ENCODE peak calls at places on chromosomes 7 and 10, in nine cellular contexts. One of them, this sample, is unnamed. For H3K4me1, the result is how much of the 10 kb centered on the place peaks cover.

GRCh38 chr7:111927383-111928019 is 278.7 kb downstream of the DOCK4 start:
- DNase-seq in right lobe of liver: no peak
- DNase-seq in ovary: no peak
- DNase-seq in hepatocyte: no peak
- DNase-seq in gastrocnemius medialis: no peak
- DNase-seq in body of pancreas: no peak
- DNase-seq in suprapubic skin: no peak
- DNase-seq in H1: no peak
- DNase-seq in IMR-90: no peak
- DNase-seq in this sample: no peak

GRCh38 chr7:38703093-38703492 is 71.9 kb upstream of the AMPH start:
- DNase-seq in IMR-90: no peak
- DNase-seq in gastrocnemius medialis: no peak
- DNase-seq in right lobe of liver: no peak
- DNase-seq in body of pancreas: no peak
- DNase-seq in suprapubic skin: no peak
- DNase-seq in hepatocyte: no peak
- DNase-seq in ovary: no peak
- DNase-seq in H1: no peak
- DNase-seq in this sample: no peak

GRCh38 chr7:159097661-159098423 is 46.8 kb downstream of the VIPR2 start:
- DNase-seq in IMR-90: no peak
- DNase-seq in H1: no peak
- DNase-seq in suprapubic skin: peak
- DNase-seq in ovary: no peak
- DNase-seq in right lobe of liver: peak
- DNase-seq in gastrocnemius medialis: peak
- DNase-seq in hepatocyte: no peak
- DNase-seq in body of pancreas: peak
- DNase-seq in this sample: no peak

GRCh38 chr7:33075818-33076483 is 13.4 kb upstream of the NT5C3A start:
- DNase-seq in body of pancreas: no peak
- DNase-seq in suprapubic skin: no peak
- DNase-seq in gastrocnemius medialis: no peak
- DNase-seq in hepatocyte: no peak
- DNase-seq in H1: no peak
- DNase-seq in right lobe of liver: no peak
- DNase-seq in ovary: no peak
- DNase-seq in IMR-90: no peak
- DNase-seq in this sample: no peak

GRCh38 chr10:80260295-80261243 is 28.9 kb downstream of the MAT1A start:
- DNase-seq in H1: no peak
- DNase-seq in body of pancreas: no peak
- DNase-seq in IMR-90: no peak
- DNase-seq in suprapubic skin: no peak
- DNase-seq in right lobe of liver: peak
- DNase-seq in gastrocnemius medialis: no peak
- DNase-seq in hepatocyte: no peak
- DNase-seq in ovary: no peak
- DNase-seq in this sample: no peak

GRCh38 chr10:34815174-34816066 is at the start of gene PARD3:
- DNase-seq in H1: no peak
- DNase-seq in IMR-90: peak
- DNase-seq in right lobe of liver: peak
- DNase-seq in hepatocyte: peak
- DNase-seq in ovary: peak
- DNase-seq in gastrocnemius medialis: peak
- DNase-seq in body of pancreas: peak
- DNase-seq in suprapubic skin: peak
- DNase-seq in this sample: peak

GRCh38 chr7:137572071-137572784 is 228.7 kb upstream of the PTN start:
- DNase-seq in gastrocnemius medialis: no peak
- DNase-seq in H1: no peak
- DNase-seq in body of pancreas: no peak
- DNase-seq in right lobe of liver: no peak
- DNase-seq in ovary: no peak
- DNase-seq in IMR-90: no peak
- DNase-seq in hepatocyte: no peak
- DNase-seq in suprapubic skin: no peak
- DNase-seq in this sample: no peak

GRCh38 chr10:52779541-52780390 is 7.2 kb upstream of the MBL2 start:
- DNase-seq in right lobe of liver: peak
- DNase-seq in ovary: peak
- DNase-seq in H1: peak
- DNase-seq in suprapubic skin: no peak
- DNase-seq in body of pancreas: peak
- DNase-seq in gastrocnemius medialis: no peak
- DNase-seq in hepatocyte: peak
- DNase-seq in IMR-90: peak
- DNase-seq in this sample: peak

GRCh38 chr10:3293536-3294431 is 121.2 kb upstream of the PITRM1 start:
- DNase-seq in hepatocyte: no peak
- DNase-seq in gastrocnemius medialis: no peak
- DNase-seq in body of pancreas: no peak
- DNase-seq in right lobe of liver: no peak
- DNase-seq in H1: no peak
- DNase-seq in ovary: no peak
- DNase-seq in suprapubic skin: no peak
- DNase-seq in IMR-90: peak
- DNase-seq in this sample: no peak

GRCh38 chr10:127797339-127797738 is 60.4 kb downstream of the FOXI2 start:
- DNase-seq in ovary: no peak
- DNase-seq in H1: peak
- DNase-seq in suprapubic skin: peak
- DNase-seq in hepatocyte: peak
- DNase-seq in IMR-90: peak
- DNase-seq in gastrocnemius medialis: no peak
- DNase-seq in body of pancreas: no peak
- DNase-seq in right lobe of liver: no peak
- DNase-seq in this sample: no peak

DNA sequence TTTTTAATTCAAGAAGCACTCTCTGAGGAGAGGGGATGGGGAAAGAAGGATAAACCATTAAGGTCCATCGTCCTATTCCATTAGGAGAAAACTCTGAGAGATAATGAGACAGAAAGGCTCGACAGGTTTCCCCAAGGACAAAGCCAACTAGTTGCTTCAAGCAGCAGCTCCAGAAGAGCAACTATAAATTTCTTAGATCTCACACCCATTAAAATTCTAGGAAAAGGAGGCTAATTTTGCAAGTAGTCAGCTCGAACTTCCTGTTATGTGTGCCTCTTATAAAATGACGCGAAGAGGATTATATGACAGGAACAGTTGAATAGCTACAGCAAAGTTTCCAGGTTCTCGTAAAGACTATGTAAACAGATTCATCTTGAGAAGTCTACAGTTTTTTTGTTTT is 52.0 kb upstream of the ST8SIA6 start:
- DNase-seq in gastrocnemius medialis: no peak
- DNase-seq in hepatocyte: no peak
- DNase-seq in suprapubic skin: no peak
- DNase-seq in IMR-90: no peak
- DNase-seq in H1: no peak
- DNase-seq in body of pancreas: no peak
- DNase-seq in right lobe of liver: no peak
- DNase-seq in ovary: no peak
- DNase-seq in this sample: no peak
- H3K27ac ChIP-seq in gastrocnemius medialis: no peak
- H3K27ac ChIP-seq in hepatocyte: no peak
- H3K27ac ChIP-seq in suprapubic skin: no peak
- H3K27ac ChIP-seq in IMR-90: no peak
- H3K27ac ChIP-seq in H1: no peak
- H3K27ac ChIP-seq in body of pancreas: no peak
- H3K27ac ChIP-seq in right lobe of liver: no peak
- H3K27ac ChIP-seq in ovary: no peak
- H3K27ac ChIP-seq in this sample: no peak

DNA sequence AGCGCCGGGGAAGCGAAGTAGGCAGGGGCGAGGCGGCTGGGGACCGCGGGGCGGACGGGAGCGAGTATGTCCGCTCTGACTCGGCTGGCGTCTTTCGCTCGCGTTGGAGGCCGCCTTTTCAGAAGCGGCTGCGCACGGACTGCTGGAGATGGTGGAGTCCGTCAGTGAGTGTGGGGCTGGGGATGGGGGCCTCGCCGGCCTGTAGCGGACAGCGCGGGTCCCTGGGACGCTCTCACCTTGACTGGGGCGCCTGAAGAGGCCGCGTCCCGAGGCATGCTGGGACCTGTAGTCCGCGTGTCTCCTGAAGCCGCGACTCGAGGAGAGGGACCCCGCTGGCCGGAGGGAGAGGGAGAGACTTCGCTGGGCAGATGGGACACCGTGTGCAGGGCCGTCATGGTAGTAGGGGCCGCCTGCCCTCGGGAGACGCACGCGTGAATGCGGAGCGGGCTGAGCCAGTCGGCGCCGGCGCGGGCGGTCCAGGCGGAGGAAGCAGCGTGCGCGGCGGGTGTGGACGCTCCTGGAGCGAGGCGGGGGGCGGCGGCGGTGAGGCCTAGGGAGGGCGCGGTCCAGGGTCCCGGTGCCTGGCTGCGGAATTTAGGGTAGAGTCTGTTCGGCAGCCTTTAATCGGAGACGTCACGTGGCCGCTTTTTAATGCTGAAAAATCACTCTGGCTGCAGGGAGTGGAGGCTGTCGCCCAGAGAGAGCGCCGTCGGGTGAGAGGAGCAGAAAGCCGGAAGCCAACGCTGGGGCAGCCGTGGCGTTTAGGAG is at the start of gene NDUFB2:
- DNase-seq in gastrocnemius medialis: peak
- DNase-seq in IMR-90: peak
- DNase-seq in body of pancreas: peak
- DNase-seq in hepatocyte: peak
- DNase-seq in right lobe of liver: peak
- DNase-seq in suprapubic skin: peak
- DNase-seq in ovary: no peak
- DNase-seq in H1: peak
- DNase-seq in this sample: peak
- TF ChIP-seq CTCF in gastrocnemius medialis: no peak
- TF ChIP-seq CTCF in IMR-90: no peak
- TF ChIP-seq CTCF in body of pancreas: peak
- TF ChIP-seq CTCF in hepatocyte: no peak
- TF ChIP-seq CTCF in right lobe of liver: no peak
- TF ChIP-seq CTCF in suprapubic skin: no peak
- TF ChIP-seq CTCF in ovary: peak
- TF ChIP-seq CTCF in H1: no peak
- TF ChIP-seq CTCF in this sample: no peak

GRCh38 chr7:152756126-152756525 is 3.4 kb upstream of the ACTR3B start:
- DNase-seq in ovary: no peak
- DNase-seq in suprapubic skin: no peak
- DNase-seq in IMR-90: peak
- DNase-seq in body of pancreas: no peak
- DNase-seq in hepatocyte: no peak
- DNase-seq in H1: no peak
- DNase-seq in right lobe of liver: no peak
- DNase-seq in gastrocnemius medialis: no peak
- DNase-seq in this sample: no peak

GRCh38 chr7:152762056-152762455 is 2.5 kb downstream of the ACTR3B start:
- DNase-seq in suprapubic skin: no peak
- DNase-seq in body of pancreas: no peak
- DNase-seq in hepatocyte: no peak
- DNase-seq in right lobe of liver: no peak
- DNase-seq in ovary: no peak
- DNase-seq in H1: no peak
- DNase-seq in gastrocnemius medialis: no peak
- DNase-seq in IMR-90: peak
- DNase-seq in this sample: no peak

GRCh38 chr7:152759655-152760383 is at the start of gene ACTR3B:
- DNase-seq in suprapubic skin: peak
- DNase-seq in right lobe of liver: peak
- DNase-seq in IMR-90: peak
- DNase-seq in hepatocyte: peak
- DNase-seq in body of pancreas: peak
- DNase-seq in gastrocnemius medialis: peak
- DNase-seq in ovary: peak
- DNase-seq in H1: peak
- DNase-seq in this sample: peak

GRCh38 chr7:152760384-152761115 is 998 bp downstream of the ACTR3B start:
- DNase-seq in gastrocnemius medialis: no peak
- DNase-seq in H1: no peak
- DNase-seq in IMR-90: peak
- DNase-seq in hepatocyte: no peak
- DNase-seq in suprapubic skin: no peak
- DNase-seq in right lobe of liver: no peak
- DNase-seq in ovary: no peak
- DNase-seq in body of pancreas: no peak
- DNase-seq in this sample: no peak

GRCh38 chr7:152761116-152761748 is 1.7 kb downstream of the ACTR3B start:
- DNase-seq in body of pancreas: no peak
- DNase-seq in hepatocyte: no peak
- DNase-seq in suprapubic skin: no peak
- DNase-seq in IMR-90: peak
- DNase-seq in H1: no peak
- DNase-seq in ovary: no peak
- DNase-seq in right lobe of liver: no peak
- DNase-seq in gastrocnemius medialis: no peak
- DNase-seq in this sample: no peak
- H3K4me1 ChIP-seq in body of pancreas: under half
- H3K4me1 ChIP-seq in hepatocyte: under half
- H3K4me1 ChIP-seq in suprapubic skin: under half
- H3K4me1 ChIP-seq in IMR-90: under half
- H3K4me1 ChIP-seq in H1: under half
- H3K4me1 ChIP-seq in ovary: under half
- H3K4me1 ChIP-seq in right lobe of liver: under half
- H3K4me1 ChIP-seq in gastrocnemius medialis: under half
- H3K4me1 ChIP-seq in this sample: under half

GRCh38 chr7:157472311-157473050 is 135.7 kb downstream of the DNAJB6 start:
- DNase-seq in ovary: no peak
- DNase-seq in IMR-90: no peak
- DNase-seq in H1: no peak
- DNase-seq in suprapubic skin: no peak
- DNase-seq in hepatocyte: no peak
- DNase-seq in right lobe of liver: no peak
- DNase-seq in gastrocnemius medialis: no peak
- DNase-seq in body of pancreas: no peak
- DNase-seq in this sample: no peak
- H3K27ac ChIP-seq in ovary: no peak
- H3K27ac ChIP-seq in IMR-90: no peak
- H3K27ac ChIP-seq in H1: no peak
- H3K27ac ChIP-seq in suprapubic skin: no peak
- H3K27ac ChIP-seq in hepatocyte: no peak
- H3K27ac ChIP-seq in right lobe of liver: no peak
- H3K27ac ChIP-seq in gastrocnemius medialis: no peak
- H3K27ac ChIP-seq in body of pancreas: no peak
- H3K27ac ChIP-seq in this sample: no peak

DNA sequence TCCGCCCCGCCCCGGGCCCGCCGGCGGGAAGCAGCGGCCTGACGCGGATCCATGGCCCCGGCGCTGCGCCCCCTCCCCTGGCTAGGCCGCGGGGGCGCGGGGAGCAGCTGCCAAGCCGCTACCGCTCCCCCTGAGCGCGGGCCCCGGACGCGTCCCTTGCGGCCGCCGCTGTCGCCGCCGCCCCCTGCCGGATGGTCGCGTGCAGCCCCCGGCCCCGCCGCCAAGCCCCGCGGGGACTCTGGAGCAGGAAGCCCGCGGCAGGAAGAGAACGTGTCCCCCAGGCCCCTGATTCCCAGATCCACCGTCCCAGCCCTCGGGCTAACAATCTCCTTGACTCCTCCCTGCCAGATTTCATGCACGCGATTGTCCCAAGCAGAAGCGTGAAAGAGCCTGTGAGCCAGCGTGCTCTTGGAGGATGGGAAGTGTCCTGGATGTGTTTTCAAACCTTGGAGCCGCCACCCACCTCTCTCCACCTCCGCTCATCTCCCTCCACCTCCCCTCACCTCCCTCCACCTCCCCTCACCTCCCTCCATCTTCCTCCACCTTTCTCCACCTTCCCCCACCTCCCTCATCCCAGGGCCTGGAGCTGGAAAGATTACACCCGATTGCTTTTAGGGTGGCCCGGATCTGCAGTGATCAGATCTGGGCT is 419 bp upstream of the PRTFDC1 start:
- DNase-seq in H1: no peak
- DNase-seq in right lobe of liver: peak
- DNase-seq in gastrocnemius medialis: no peak
- DNase-seq in body of pancreas: peak
- DNase-seq in suprapubic skin: peak
- DNase-seq in hepatocyte: peak
- DNase-seq in IMR-90: peak
- DNase-seq in ovary: peak
- DNase-seq in this sample: peak
- TF ChIP-seq CTCF in H1: peak
- TF ChIP-seq CTCF in right lobe of liver: peak
- TF ChIP-seq CTCF in gastrocnemius medialis: no peak
- TF ChIP-seq CTCF in body of pancreas: peak
- TF ChIP-seq CTCF in suprapubic skin: no peak
- TF ChIP-seq CTCF in hepatocyte: peak
- TF ChIP-seq CTCF in IMR-90: peak
- TF ChIP-seq CTCF in ovary: peak
- TF ChIP-seq CTCF in this sample: peak